ENCODE peak calls at places on chromosomes 3 and 15, in six cellular contexts. S, Y, K, A, I and E are unnamed samples.

GRCh38 chr3:184284696-184285095 is 8.9 kb downstream of the ECE2 start:
- DNase-seq in I (no peak), S (peak), A (no peak), K (peak), Y (peak), E (peak)

GRCh38 chr3:119794971-119795612 is 13.2 kb downstream of the NR1I2 start:
- DNase-seq in S (peak), A (no peak), I (no peak), K (no peak), Y (no peak), E (no peak)

GRCh38 chr3:177772908-177773557 is 575.8 kb upstream of the TBL1XR1 start:
- DNase-seq in S (no peak), I (no peak), Y (peak), K (no peak), A (no peak), E (no peak)

GRCh38 chr15:86572368-86572841 is 492.7 kb downstream of the AGBL1 start:
- DNase-seq in A (no peak), S (no peak), Y (no peak), K (no peak), I (no peak), E (no peak)

GRCh38 chr3:146507331-146508120 is 36.9 kb downstream of the PLSCR1 start:
- DNase-seq in Y (no peak), I (no peak), S (no peak), A (no peak), K (no peak), E (no peak)

GRCh38 chr3:192840143-192840836 is 77.4 kb downstream of the MB21D2 start:
- DNase-seq in I (no peak), Y (no peak), A (no peak), K (no peak), S (no peak), E (no peak)

GRCh38 chr3:7707192-7707591 is 794.4 kb upstream of the LMCD1 start:
- DNase-seq in I (no peak), S (no peak), A (no peak), Y (no peak), K (no peak), E (peak)

GRCh38 chr3:183701744-183702143 is 4.1 kb downstream of the YEATS2 start:
- DNase-seq in S (no peak), I (no peak), Y (no peak), A (no peak), K (no peak), E (no peak)

GRCh38 chr3:32821686-32822296 is 4.0 kb downstream of the TRIM71 start:
- DNase-seq in S (no peak), A (no peak), K (no peak), I (no peak), Y (no peak), E (no peak)

GRCh38 chr3:66140106-66140505 is 80.7 kb upstream of the SLC25A26 start:
- DNase-seq in Y (no peak), K (no peak), S (no peak), I (no peak), A (no peak), E (no peak)

GRCh38 chr3:102756706-102757105 is 321.9 kb downstream of the ZPLD1 start:
- DNase-seq in A (no peak), K (no peak), Y (no peak), I (no peak), S (no peak), E (no peak)

GRCh38 chr15:56040081-56041035 is 46.9 kb upstream of the NEDD4 start:
- DNase-seq in I (no peak), K (peak), S (peak), A (no peak), Y (no peak), E (peak)

GRCh38 chr3:127670229-127670559 is 2.6 kb upstream of the ABTB1 start:
- DNase-seq in I (peak), K (no peak), A (no peak), Y (no peak), S (no peak), E (peak)

GRCh38 chr15:100078511-100079220 is 263.1 kb downstream of the ADAMTS17 start:
- DNase-seq in I (no peak), S (no peak), K (no peak), A (no peak), Y (no peak), E (no peak)

GRCh38 chr3:111610189-111610588 is 15.0 kb upstream of the ZBED2 start:
- DNase-seq in Y (no peak), K (no peak), S (no peak), I (no peak), A (no peak), E (no peak)

GRCh38 chr3:25338158-25338725 is 89.8 kb upstream of the RARB start:
- DNase-seq in A (no peak), Y (peak), K (no peak), I (no peak), S (no peak), E (no peak)

GRCh38 chr3:23203651-23204111 is 554 bp downstream of the UBE2E2 start:
- DNase-seq in A (no peak), I (no peak), Y (peak), S (peak), K (no peak), E (peak)

GRCh38 chr3:117611242-117611641 is 901.7 kb downstream of the TUSC7 start:
- DNase-seq in K (no peak), A (no peak), Y (peak), I (no peak), S (no peak), E (no peak)

GRCh38 chr3:31010491-31010890 is 116.0 kb upstream of the GADL1 start:
- DNase-seq in A (no peak), Y (no peak), K (no peak), I (no peak), S (no peak), E (no peak)

GRCh38 chr15:66901336-66902100 is 163.9 kb upstream of the SMAD3 start:
- DNase-seq in A (no peak), K (no peak), I (no peak), S (no peak), Y (no peak), E (no peak)

GRCh38 chr15:58524247-58524646 is 92.5 kb downstream of the LIPC start:
- DNase-seq in Y (no peak), K (no peak), A (no peak), I (peak), S (no peak), E (no peak)

GRCh38 chr3:167209011-167209410 is 171.1 kb downstream of the ZBBX start:
- DNase-seq in S (peak), A (no peak), Y (no peak), K (no peak), I (no peak), E (no peak)

GRCh38 chr15:75223688-75224087 is 22.0 kb downstream of the C15orf39 start:
- DNase-seq in I (no peak), S (no peak), Y (no peak), A (no peak), K (no peak), E (no peak)

GRCh38 chr15:99282129-99282528 is 30.8 kb downstream of the LRRC28 start:
- DNase-seq in S (no peak), A (no peak), Y (no peak), K (no peak), I (no peak), E (no peak)

GRCh38 chr15:29538110-29538509 is 268.5 kb upstream of the NSMCE3 start:
- DNase-seq in A (no peak), K (no peak), I (no peak), S (peak), Y (no peak), E (no peak)

GRCh38 chr15:33296856-33297255 is 13.9 kb upstream of the RYR3 start:
- DNase-seq in Y (no peak), K (no peak), I (no peak), S (no peak), A (no peak), E (no peak)

GRCh38 chr15:99226802-99227201 is 22.6 kb downstream of the TTC23 start:
- DNase-seq in S (no peak), Y (no peak), I (no peak), K (no peak), A (no peak), E (no peak)

GRCh38 chr15:45242289-45242688 is 9.7 kb upstream of the SLC28A2 start:
- DNase-seq in K (no peak), A (no peak), I (no peak), Y (no peak), S (peak), E (no peak)

GRCh38 chr15:39315200-39315599 is 265.7 kb upstream of the THBS1 start:
- DNase-seq in K (no peak), A (no peak), S (no peak), Y (no peak), I (no peak), E (no peak)

GRCh38 chr15:93312891-93313486 is 224.0 kb upstream of the RGMA start:
- DNase-seq in I (no peak), Y (no peak), K (no peak), A (no peak), S (no peak), E (no peak)

GRCh38 chr15:95326689-95327525 is 1003.6 kb upstream of the NR2F2 start:
- DNase-seq in A (no peak), K (no peak), I (no peak), Y (no peak), S (no peak), E (no peak)

GRCh38 chr15:43958894-43959330 is 132.1 kb downstream of the WDR76 start:
- DNase-seq in Y (no peak), A (no peak), K (no peak), I (no peak), S (no peak), E (no peak)

GRCh38 chr3:107426223-107426622 is 49.0 kb downstream of the CCDC54 start:
- DNase-seq in I (no peak), S (no peak), K (no peak), A (no peak), Y (no peak), E (no peak)

GRCh38 chr3:141373768-141374526 is 5.6 kb downstream of the ZBTB38 start:
- DNase-seq in K (no peak), Y (no peak), S (no peak), I (no peak), A (no peak), E (no peak)

GRCh38 chr15:82958638-82959037 is 6.1 kb upstream of the HOMER2 start:
- DNase-seq in Y (no peak), S (no peak), K (no peak), A (no peak), I (no peak), E (no peak)

GRCh38 chr3:194682651-194683310 is 2.9 kb upstream of the FAM43A start:
- DNase-seq in S (peak), Y (peak), K (peak), I (peak), A (peak), E (peak)